ENCODE peak calls at places on chromosomes 11 and 22, in nine cellular contexts. One of them, this sample, is unnamed.

GRCh38 chr11:60164550-60165075 is 18.3 kb downstream of the MS4A6A start:
- DNase-seq in thyroid gland: no peak
- DNase-seq in tibial nerve: no peak
- DNase-seq in mesendoderm: no peak
- DNase-seq in body of pancreas: no peak
- DNase-seq in PC-3: peak; percentile 62
- DNase-seq in psoas muscle: no peak
- DNase-seq in neural progenitor cell: no peak
- DNase-seq in lower lobe of right lung: no peak
- DNase-seq in this sample: no peak

GRCh38 chr22:29700206-29700948 is 19.4 kb upstream of the CABP7 start:
- DNase-seq in lower lobe of right lung: no peak
- DNase-seq in neural progenitor cell: no peak
- DNase-seq in body of pancreas: no peak
- DNase-seq in thyroid gland: no peak
- DNase-seq in psoas muscle: no peak
- DNase-seq in tibial nerve: no peak
- DNase-seq in mesendoderm: no peak
- DNase-seq in PC-3: no peak
- DNase-seq in this sample: no peak

GRCh38 chr11:75325713-75326438 is 25.6 kb downstream of the ARRB1 start:
- DNase-seq in PC-3: peak; percentile 89
- DNase-seq in neural progenitor cell: no peak
- DNase-seq in tibial nerve: peak; percentile 43
- DNase-seq in lower lobe of right lung: peak; percentile 62
- DNase-seq in psoas muscle: peak; percentile 87
- DNase-seq in mesendoderm: peak; percentile 56
- DNase-seq in thyroid gland: no peak
- DNase-seq in body of pancreas: peak; percentile 71
- DNase-seq in this sample: peak; percentile 47

GRCh38 chr11:57217053-57217452 is 20.0 kb downstream of the APLNR start:
- DNase-seq in thyroid gland: no peak
- DNase-seq in body of pancreas: no peak
- DNase-seq in lower lobe of right lung: no peak
- DNase-seq in mesendoderm: no peak
- DNase-seq in psoas muscle: no peak
- DNase-seq in tibial nerve: no peak
- DNase-seq in neural progenitor cell: no peak
- DNase-seq in PC-3: no peak
- DNase-seq in this sample: no peak

GRCh38 chr11:112364962-112365481 is 104.4 kb upstream of the PLET1 start:
- DNase-seq in neural progenitor cell: no peak
- DNase-seq in lower lobe of right lung: no peak
- DNase-seq in thyroid gland: no peak
- DNase-seq in mesendoderm: no peak
- DNase-seq in tibial nerve: no peak
- DNase-seq in PC-3: peak; percentile 96
- DNase-seq in psoas muscle: no peak
- DNase-seq in body of pancreas: no peak
- DNase-seq in this sample: peak; percentile 59

GRCh38 chr11:64334764-64335741 is 5.0 kb upstream of the CCDC88B start:
- DNase-seq in mesendoderm: peak; percentile 97
- DNase-seq in body of pancreas: peak; percentile 67
- DNase-seq in tibial nerve: no peak
- DNase-seq in psoas muscle: peak; percentile 62
- DNase-seq in PC-3: peak; percentile 100
- DNase-seq in neural progenitor cell: peak; percentile 51
- DNase-seq in lower lobe of right lung: peak; percentile 79
- DNase-seq in thyroid gland: peak; percentile 92
- DNase-seq in this sample: peak; percentile 71

GRCh38 chr11:41522391-41522790 is 62.9 kb upstream of the LRRC4C start:
- DNase-seq in thyroid gland: no peak
- DNase-seq in body of pancreas: no peak
- DNase-seq in mesendoderm: peak; percentile 56
- DNase-seq in neural progenitor cell: no peak
- DNase-seq in lower lobe of right lung: no peak
- DNase-seq in psoas muscle: no peak
- DNase-seq in PC-3: peak; percentile 71
- DNase-seq in tibial nerve: no peak
- DNase-seq in this sample: no peak

GRCh38 chr11:122330466-122330865 is 214.5 kb upstream of the BLID start:
- DNase-seq in lower lobe of right lung: no peak
- DNase-seq in mesendoderm: no peak
- DNase-seq in body of pancreas: no peak
- DNase-seq in neural progenitor cell: no peak
- DNase-seq in thyroid gland: no peak
- DNase-seq in tibial nerve: no peak
- DNase-seq in PC-3: no peak
- DNase-seq in psoas muscle: no peak
- DNase-seq in this sample: no peak

GRCh38 chr11:103202048-103202651 is 92.9 kb downstream of the DYNC2H1 start:
- DNase-seq in mesendoderm: peak; percentile 33
- DNase-seq in thyroid gland: no peak
- DNase-seq in tibial nerve: no peak
- DNase-seq in body of pancreas: no peak
- DNase-seq in PC-3: peak; percentile 74
- DNase-seq in neural progenitor cell: peak; percentile 29
- DNase-seq in psoas muscle: no peak
- DNase-seq in lower lobe of right lung: no peak
- DNase-seq in this sample: no peak

GRCh38 chr22:44145544-44145943 is 35.2 kb upstream of the PARVG start:
- DNase-seq in lower lobe of right lung: no peak
- DNase-seq in neural progenitor cell: no peak
- DNase-seq in psoas muscle: no peak
- DNase-seq in body of pancreas: peak; percentile 30
- DNase-seq in PC-3: no peak
- DNase-seq in mesendoderm: no peak
- DNase-seq in thyroid gland: no peak
- DNase-seq in tibial nerve: no peak
- DNase-seq in this sample: no peak

GRCh38 chr22:44146088-44146861 is 34.5 kb upstream of the PARVG start:
- DNase-seq in thyroid gland: no peak
- DNase-seq in lower lobe of right lung: no peak
- DNase-seq in psoas muscle: no peak
- DNase-seq in PC-3: no peak
- DNase-seq in body of pancreas: no peak
- DNase-seq in neural progenitor cell: peak; percentile 78
- DNase-seq in tibial nerve: no peak
- DNase-seq in mesendoderm: peak; percentile 52
- DNase-seq in this sample: no peak

GRCh38 chr22:44147821-44148574 is 32.7 kb upstream of the PARVG start:
- DNase-seq in psoas muscle: no peak
- DNase-seq in body of pancreas: no peak
- DNase-seq in mesendoderm: peak; percentile 98
- DNase-seq in neural progenitor cell: peak; percentile 66
- DNase-seq in PC-3: no peak
- DNase-seq in lower lobe of right lung: no peak
- DNase-seq in thyroid gland: no peak
- DNase-seq in tibial nerve: no peak
- DNase-seq in this sample: no peak

GRCh38 chr22:44144046-44144569 is 36.6 kb upstream of the PARVG start:
- DNase-seq in tibial nerve: no peak
- DNase-seq in body of pancreas: no peak
- DNase-seq in neural progenitor cell: no peak
- DNase-seq in thyroid gland: no peak
- DNase-seq in psoas muscle: no peak
- DNase-seq in mesendoderm: no peak
- DNase-seq in lower lobe of right lung: no peak
- DNase-seq in PC-3: no peak
- DNase-seq in this sample: no peak

GRCh38 chr22:44147036-44147645 is 33.6 kb upstream of the PARVG start:
- DNase-seq in mesendoderm: no peak
- DNase-seq in body of pancreas: no peak
- DNase-seq in lower lobe of right lung: no peak
- DNase-seq in psoas muscle: no peak
- DNase-seq in PC-3: no peak
- DNase-seq in tibial nerve: no peak
- DNase-seq in neural progenitor cell: no peak
- DNase-seq in thyroid gland: no peak
- DNase-seq in this sample: no peak
- H3K4me1 ChIP-seq in mesendoderm: peaks cover 18% of the 10 kb centered on the region
- H3K4me1 ChIP-seq in body of pancreas: no peaks in the 10 kb centered on the region
- H3K4me1 ChIP-seq in lower lobe of right lung: peaks cover 5% of the 10 kb centered on the region
- H3K4me1 ChIP-seq in psoas muscle: no peaks in the 10 kb centered on the region
- H3K4me1 ChIP-seq in PC-3: no peaks in the 10 kb centered on the region
- H3K4me1 ChIP-seq in tibial nerve: peaks cover 12% of the 10 kb centered on the region
- H3K4me1 ChIP-seq in neural progenitor cell: peaks cover 57% of the 10 kb centered on the region
- H3K4me1 ChIP-seq in thyroid gland: peaks cover 43% of the 10 kb centered on the region
- H3K4me1 ChIP-seq in this sample: no peaks in the 10 kb centered on the region

GRCh38 chr11:120119121-120119520 is 18.8 kb downstream of the TRIM29 start:
- DNase-seq in neural progenitor cell: no peak
- DNase-seq in lower lobe of right lung: no peak
- DNase-seq in psoas muscle: no peak
- DNase-seq in mesendoderm: no peak
- DNase-seq in body of pancreas: no peak
- DNase-seq in PC-3: no peak
- DNase-seq in tibial nerve: no peak
- DNase-seq in thyroid gland: no peak
- DNase-seq in this sample: no peak
- H3K36me3 ChIP-seq in neural progenitor cell: no peaks in the 10 kb centered on the region
- H3K36me3 ChIP-seq in lower lobe of right lung: no peaks in the 10 kb centered on the region
- H3K36me3 ChIP-seq in psoas muscle: no peaks in the 10 kb centered on the region
- H3K36me3 ChIP-seq in mesendoderm: no peaks in the 10 kb centered on the region
- H3K36me3 ChIP-seq in body of pancreas: no peaks in the 10 kb centered on the region
- H3K36me3 ChIP-seq in PC-3: no peaks in the 10 kb centered on the region
- H3K36me3 ChIP-seq in tibial nerve: no peaks in the 10 kb centered on the region
- H3K36me3 ChIP-seq in thyroid gland: no peaks in the 10 kb centered on the region
- H3K36me3 ChIP-seq in this sample: no peaks in the 10 kb centered on the region

DNA sequence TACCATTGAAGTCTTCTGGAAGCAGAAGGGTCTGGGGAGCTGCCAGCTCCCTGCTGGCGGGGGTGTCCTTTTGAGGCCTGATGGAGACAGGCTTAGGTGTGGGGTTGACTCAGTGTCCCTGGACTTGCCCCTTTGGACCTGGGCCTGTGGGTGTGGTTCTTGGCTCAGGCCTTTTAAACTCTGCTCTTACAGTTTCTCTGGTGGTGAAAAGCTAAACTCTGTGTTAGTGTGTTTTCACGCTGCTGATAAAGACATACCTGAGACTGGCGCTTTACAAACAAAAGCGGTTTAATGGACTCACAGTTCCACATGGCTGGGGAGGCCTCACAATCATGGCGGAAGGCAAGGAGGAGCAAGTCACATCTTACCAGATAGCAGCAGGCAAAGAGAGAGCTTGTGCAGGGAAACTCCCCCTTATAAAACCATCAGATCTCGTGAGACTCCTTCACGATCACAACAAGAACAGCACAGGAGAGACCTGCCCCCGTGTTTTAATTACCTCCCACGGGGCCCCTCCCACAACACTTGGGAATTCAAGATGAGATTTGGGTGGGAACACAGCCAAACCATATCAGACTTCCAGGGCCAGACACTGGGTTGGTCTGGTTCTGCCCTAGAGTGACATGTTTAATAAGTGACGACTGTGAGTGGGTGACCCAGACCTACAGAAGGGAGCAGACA is 26.5 kb downstream of the GRAMD4 start:
- DNase-seq in lower lobe of right lung: no peak
- DNase-seq in psoas muscle: no peak
- DNase-seq in mesendoderm: no peak
- DNase-seq in body of pancreas: no peak
- DNase-seq in thyroid gland: peak; percentile 50
- DNase-seq in PC-3: no peak
- DNase-seq in neural progenitor cell: no peak
- DNase-seq in tibial nerve: no peak
- DNase-seq in this sample: no peak
- H3K4me1 ChIP-seq in lower lobe of right lung: peaks cover 12% of the 10 kb centered on the region
- H3K4me1 ChIP-seq in psoas muscle: peaks cover 31% of the 10 kb centered on the region
- H3K4me1 ChIP-seq in mesendoderm: no peaks in the 10 kb centered on the region
- H3K4me1 ChIP-seq in body of pancreas: peaks cover 16% of the 10 kb centered on the region
- H3K4me1 ChIP-seq in thyroid gland: peaks cover 42% of the 10 kb centered on the region
- H3K4me1 ChIP-seq in PC-3: peaks cover 15% of the 10 kb centered on the region
- H3K4me1 ChIP-seq in neural progenitor cell: no peaks in the 10 kb centered on the region
- H3K4me1 ChIP-seq in tibial nerve: peaks cover 48% of the 10 kb centered on the region
- H3K4me1 ChIP-seq in this sample: peaks cover 31% of the 10 kb centered on the region

GRCh38 chr11:68932358-68932757 is 28.7 kb downstream of the IGHMBP2 start:
- DNase-seq in body of pancreas: no peak
- DNase-seq in lower lobe of right lung: no peak
- DNase-seq in tibial nerve: no peak
- DNase-seq in neural progenitor cell: no peak
- DNase-seq in mesendoderm: no peak
- DNase-seq in psoas muscle: no peak
- DNase-seq in thyroid gland: no peak
- DNase-seq in PC-3: no peak
- DNase-seq in this sample: no peak

GRCh38 chr11:68929706-68930605 is 26.3 kb downstream of the IGHMBP2 start:
- DNase-seq in neural progenitor cell: no peak
- DNase-seq in tibial nerve: no peak
- DNase-seq in psoas muscle: no peak
- DNase-seq in mesendoderm: no peak
- DNase-seq in lower lobe of right lung: no peak
- DNase-seq in body of pancreas: no peak
- DNase-seq in thyroid gland: no peak
- DNase-seq in PC-3: no peak
- DNase-seq in this sample: no peak

GRCh38 chr11:68932933-68933577 is 29.4 kb downstream of the IGHMBP2 start:
- DNase-seq in body of pancreas: no peak
- DNase-seq in PC-3: no peak
- DNase-seq in lower lobe of right lung: no peak
- DNase-seq in thyroid gland: no peak
- DNase-seq in neural progenitor cell: no peak
- DNase-seq in psoas muscle: no peak
- DNase-seq in tibial nerve: no peak
- DNase-seq in mesendoderm: no peak
- DNase-seq in this sample: no peak

GRCh38 chr11:68931911-68932310 is 28.2 kb downstream of the IGHMBP2 start:
- DNase-seq in neural progenitor cell: no peak
- DNase-seq in tibial nerve: no peak
- DNase-seq in mesendoderm: no peak
- DNase-seq in thyroid gland: no peak
- DNase-seq in lower lobe of right lung: no peak
- DNase-seq in body of pancreas: no peak
- DNase-seq in psoas muscle: no peak
- DNase-seq in PC-3: no peak
- DNase-seq in this sample: no peak

DNA sequence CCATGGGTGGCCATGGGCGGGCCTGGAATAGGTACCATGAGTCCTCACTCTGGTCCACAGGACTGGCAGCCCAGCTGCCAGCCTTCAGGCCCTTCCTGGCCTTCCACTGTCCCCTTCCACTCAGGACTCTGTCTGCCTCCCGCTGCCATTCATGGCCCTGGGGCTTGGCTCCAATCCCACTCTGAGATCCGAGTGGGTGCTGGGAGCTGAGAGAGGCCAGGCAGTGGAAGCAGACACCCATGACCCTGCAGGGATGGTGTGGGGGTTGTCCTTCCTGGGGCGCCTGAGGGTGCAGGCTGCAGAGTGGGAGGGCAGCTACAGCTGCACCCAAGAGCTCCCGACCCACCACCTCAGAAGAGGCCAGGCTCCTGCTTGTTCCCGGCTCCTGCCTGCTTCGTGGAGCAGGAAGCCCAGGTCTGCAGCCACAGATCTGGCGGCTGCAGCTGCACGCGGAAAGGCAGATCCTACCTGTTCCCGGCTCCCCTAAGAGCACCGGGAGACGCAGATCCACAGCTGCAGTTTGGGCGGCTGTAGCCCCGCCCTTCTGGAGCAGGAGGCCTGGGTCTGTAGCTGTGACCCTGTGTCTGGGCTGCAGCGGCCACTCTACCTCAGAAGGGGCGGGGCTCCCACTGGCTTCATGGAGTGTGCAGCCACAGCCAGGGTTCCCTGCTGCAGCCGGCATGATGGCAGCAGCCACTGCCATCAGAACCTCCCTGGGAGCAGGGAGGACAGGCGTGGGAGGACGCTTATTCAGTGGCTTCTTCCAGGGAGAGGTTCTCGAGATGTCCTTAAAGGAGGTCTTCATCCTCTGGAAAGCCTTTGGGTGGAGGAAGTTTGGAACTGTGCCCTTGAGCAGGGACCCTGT is 27.5 kb downstream of the IGHMBP2 start:
- DNase-seq in body of pancreas: no peak
- DNase-seq in tibial nerve: no peak
- DNase-seq in neural progenitor cell: no peak
- DNase-seq in PC-3: no peak
- DNase-seq in lower lobe of right lung: no peak
- DNase-seq in mesendoderm: no peak
- DNase-seq in thyroid gland: no peak
- DNase-seq in psoas muscle: no peak
- DNase-seq in this sample: no peak
- H3K36me3 ChIP-seq in body of pancreas: peaks cover 16% of the 10 kb centered on the region
- H3K36me3 ChIP-seq in tibial nerve: peaks cover 40% of the 10 kb centered on the region
- H3K36me3 ChIP-seq in neural progenitor cell: no peaks in the 10 kb centered on the region
- H3K36me3 ChIP-seq in PC-3: peaks cover 38% of the 10 kb centered on the region
- H3K36me3 ChIP-seq in lower lobe of right lung: peaks cover 87% of the 10 kb centered on the region
- H3K36me3 ChIP-seq in mesendoderm: peaks cover 3% of the 10 kb centered on the region
- H3K36me3 ChIP-seq in thyroid gland: peaks cover 48% of the 10 kb centered on the region
- H3K36me3 ChIP-seq in psoas muscle: no peaks in the 10 kb centered on the region
- H3K36me3 ChIP-seq in this sample: peaks cover 71% of the 10 kb centered on the region